ENCODE peak calls at places on chromosomes 6 and 20, in seven cellular contexts. One of them, this sample, is unnamed.
A peak's percentile ranks its signal among the peaks of the same experiment; 100 is the strongest.

GRCh38 chr6:116176596-116176995 is 50.7 kb upstream of the COL10A1 start:
- DNase-seq in cardiac fibroblast: no peak
- DNase-seq in fibroblast of mammary gland: no peak
- DNase-seq in iPS-NIHi11: no peak
- DNase-seq in T-helper 1 cell: no peak
- DNase-seq in NCI-H187 treated with DMSO at 0.1 percent for 48 hours: no peak
- DNase-seq in foreskin keratinocyte: no peak
- DNase-seq in this sample: no peak

GRCh38 chr6:97947841-97948240 is 664.8 kb upstream of the MMS22L start:
- DNase-seq in fibroblast of mammary gland: peak; percentile 57
- DNase-seq in T-helper 1 cell: no peak
- DNase-seq in foreskin keratinocyte: peak; percentile 97
- DNase-seq in cardiac fibroblast: peak; percentile 25
- DNase-seq in NCI-H187 treated with DMSO at 0.1 percent for 48 hours: no peak
- DNase-seq in iPS-NIHi11: peak; percentile 33
- DNase-seq in this sample: peak; percentile 96

GRCh38 chr6:149445573-149445972 is 39.2 kb downstream of the ZC3H12D start:
- DNase-seq in cardiac fibroblast: no peak
- DNase-seq in iPS-NIHi11: no peak
- DNase-seq in fibroblast of mammary gland: no peak
- DNase-seq in foreskin keratinocyte: no peak
- DNase-seq in NCI-H187 treated with DMSO at 0.1 percent for 48 hours: no peak
- DNase-seq in T-helper 1 cell: no peak
- DNase-seq in this sample: no peak

GRCh38 chr20:3739054-3739925 is 6.8 kb downstream of the HSPA12B start:
- DNase-seq in fibroblast of mammary gland: no peak
- DNase-seq in NCI-H187 treated with DMSO at 0.1 percent for 48 hours: no peak
- DNase-seq in T-helper 1 cell: no peak
- DNase-seq in cardiac fibroblast: no peak
- DNase-seq in foreskin keratinocyte: no peak
- DNase-seq in iPS-NIHi11: no peak
- DNase-seq in this sample: no peak

GRCh38 chr6:55825402-55826051 is 49.9 kb downstream of the BMP5 start:
- DNase-seq in iPS-NIHi11: no peak
- DNase-seq in cardiac fibroblast: peak; percentile 83
- DNase-seq in fibroblast of mammary gland: peak; percentile 84
- DNase-seq in NCI-H187 treated with DMSO at 0.1 percent for 48 hours: no peak
- DNase-seq in T-helper 1 cell: no peak
- DNase-seq in foreskin keratinocyte: peak; percentile 86
- DNase-seq in this sample: peak; percentile 67

GRCh38 chr6:123587838-123588545 is 48.8 kb downstream of the TRDN start:
- DNase-seq in NCI-H187 treated with DMSO at 0.1 percent for 48 hours: no peak
- DNase-seq in cardiac fibroblast: no peak
- DNase-seq in fibroblast of mammary gland: no peak
- DNase-seq in iPS-NIHi11: no peak
- DNase-seq in T-helper 1 cell: no peak
- DNase-seq in foreskin keratinocyte: peak; percentile 1
- DNase-seq in this sample: no peak

GRCh38 chr6:55777461-55777860 is 97.9 kb downstream of the BMP5 start:
- DNase-seq in cardiac fibroblast: peak; percentile 58
- DNase-seq in iPS-NIHi11: no peak
- DNase-seq in foreskin keratinocyte: peak; percentile 59
- DNase-seq in T-helper 1 cell: no peak
- DNase-seq in NCI-H187 treated with DMSO at 0.1 percent for 48 hours: no peak
- DNase-seq in fibroblast of mammary gland: peak; percentile 75
- DNase-seq in this sample: no peak

GRCh38 chr20:58610811-58611210 is 40.3 kb upstream of the STX16 start:
- DNase-seq in fibroblast of mammary gland: no peak
- DNase-seq in iPS-NIHi11: no peak
- DNase-seq in foreskin keratinocyte: no peak
- DNase-seq in NCI-H187 treated with DMSO at 0.1 percent for 48 hours: no peak
- DNase-seq in T-helper 1 cell: no peak
- DNase-seq in cardiac fibroblast: no peak
- DNase-seq in this sample: no peak

GRCh38 chr6:47479156-47479541 is 1.6 kb downstream of the CD2AP start:
- DNase-seq in foreskin keratinocyte: no peak
- DNase-seq in NCI-H187 treated with DMSO at 0.1 percent for 48 hours: no peak
- DNase-seq in iPS-NIHi11: no peak
- DNase-seq in fibroblast of mammary gland: peak; percentile 31
- DNase-seq in T-helper 1 cell: no peak
- DNase-seq in cardiac fibroblast: peak; percentile 18
- DNase-seq in this sample: peak; percentile 28

GRCh38 chr6:116072368-116072767 is 11.7 kb upstream of the FRK start:
- DNase-seq in NCI-H187 treated with DMSO at 0.1 percent for 48 hours: no peak
- DNase-seq in foreskin keratinocyte: no peak
- DNase-seq in fibroblast of mammary gland: no peak
- DNase-seq in T-helper 1 cell: no peak
- DNase-seq in iPS-NIHi11: no peak
- DNase-seq in cardiac fibroblast: no peak
- DNase-seq in this sample: no peak

GRCh38 chr6:31620586-31621319 is at the start of gene PRRC2A:
- DNase-seq in fibroblast of mammary gland: no peak
- DNase-seq in foreskin keratinocyte: no peak
- DNase-seq in NCI-H187 treated with DMSO at 0.1 percent for 48 hours: peak; percentile 18
- DNase-seq in T-helper 1 cell: no peak
- DNase-seq in iPS-NIHi11: peak; percentile 96
- DNase-seq in cardiac fibroblast: no peak
- DNase-seq in this sample: no peak

GRCh38 chr6:109478848-109479624 is 4.0 kb downstream of the ZBTB24 start:
- DNase-seq in T-helper 1 cell: no peak
- DNase-seq in fibroblast of mammary gland: no peak
- DNase-seq in cardiac fibroblast: no peak
- DNase-seq in foreskin keratinocyte: no peak
- DNase-seq in NCI-H187 treated with DMSO at 0.1 percent for 48 hours: no peak
- DNase-seq in iPS-NIHi11: no peak
- DNase-seq in this sample: no peak

GRCh38 chr20:49868538-49868937 is 46.8 kb downstream of the SPATA2 start:
- DNase-seq in NCI-H187 treated with DMSO at 0.1 percent for 48 hours: no peak
- DNase-seq in iPS-NIHi11: no peak
- DNase-seq in cardiac fibroblast: no peak
- DNase-seq in T-helper 1 cell: no peak
- DNase-seq in fibroblast of mammary gland: no peak
- DNase-seq in foreskin keratinocyte: no peak
- DNase-seq in this sample: no peak

GRCh38 chr6:20237677-20238460 is 25.6 kb upstream of the MBOAT1 start:
- DNase-seq in foreskin keratinocyte: no peak
- DNase-seq in cardiac fibroblast: no peak
- DNase-seq in T-helper 1 cell: no peak
- DNase-seq in iPS-NIHi11: no peak
- DNase-seq in NCI-H187 treated with DMSO at 0.1 percent for 48 hours: no peak
- DNase-seq in fibroblast of mammary gland: no peak
- DNase-seq in this sample: no peak